ENCODE peak calls at places on chromosomes 4 and X, in four cellular contexts. One of them, this sample, is unnamed.

GRCh38 chr4:87038837-87039715 is 104.3 kb downstream of the AFF1 start:
- DNase-seq in suprapubic skin: no peak
- DNase-seq in sigmoid colon: peak; percentile 88
- DNase-seq in esophagus muscularis mucosa: peak; percentile 39
- DNase-seq in this sample: peak; percentile 43

GRCh38 chr4:110793890-110794588 is 171.2 kb upstream of the PITX2 start:
- DNase-seq in suprapubic skin: no peak
- DNase-seq in esophagus muscularis mucosa: no peak
- DNase-seq in sigmoid colon: no peak
- DNase-seq in this sample: no peak

GRCh38 chr4:128583753-128584712 is 225.5 kb upstream of the JADE1 start:
- DNase-seq in suprapubic skin: no peak
- DNase-seq in esophagus muscularis mucosa: no peak
- DNase-seq in sigmoid colon: no peak
- DNase-seq in this sample: no peak

GRCh38 chr4:171017596-171017995 is 795.6 kb upstream of the GALNTL6 start:
- DNase-seq in esophagus muscularis mucosa: no peak
- DNase-seq in suprapubic skin: no peak
- DNase-seq in sigmoid colon: no peak
- DNase-seq in this sample: no peak

GRCh38 chr4:41538017-41538733 is at the start of gene LIMCH1:
- DNase-seq in sigmoid colon: peak; percentile 83
- DNase-seq in suprapubic skin: peak; percentile 81
- DNase-seq in esophagus muscularis mucosa: peak; percentile 94
- DNase-seq in this sample: peak; percentile 11

GRCh38 chr4:78749258-78749971 is 26.7 kb upstream of the BMP2K start:
- DNase-seq in suprapubic skin: no peak
- DNase-seq in sigmoid colon: no peak
- DNase-seq in esophagus muscularis mucosa: no peak
- DNase-seq in this sample: no peak

GRCh38 chr4:146742416-146742815 is 103.7 kb downstream of the POU4F2 start:
- DNase-seq in esophagus muscularis mucosa: no peak
- DNase-seq in suprapubic skin: no peak
- DNase-seq in sigmoid colon: no peak
- DNase-seq in this sample: no peak

GRCh38 chrX:121160987-121161386 is 113.6 kb downstream of the GLUD2 start:
- DNase-seq in sigmoid colon: no peak
- DNase-seq in esophagus muscularis mucosa: no peak
- DNase-seq in suprapubic skin: no peak
- DNase-seq in this sample: no peak

GRCh38 chr4:14871676-14872430 is 130.4 kb upstream of the CPEB2 start:
- DNase-seq in suprapubic skin: no peak
- DNase-seq in sigmoid colon: no peak
- DNase-seq in esophagus muscularis mucosa: no peak
- DNase-seq in this sample: peak; percentile 27

GRCh38 chr4:116478343-116478742 is 607.0 kb downstream of the TRAM1L1 start:
- DNase-seq in suprapubic skin: no peak
- DNase-seq in sigmoid colon: no peak
- DNase-seq in esophagus muscularis mucosa: no peak
- DNase-seq in this sample: no peak

GRCh38 chrX:10755477-10756334 is 135.3 kb upstream of the MID1 start:
- DNase-seq in esophagus muscularis mucosa: no peak
- DNase-seq in sigmoid colon: no peak
- DNase-seq in suprapubic skin: no peak
- DNase-seq in this sample: no peak
- TF ChIP-seq EP300 in esophagus muscularis mucosa: no peak
- TF ChIP-seq EP300 in sigmoid colon: no peak
- TF ChIP-seq EP300 in suprapubic skin: no peak
- TF ChIP-seq EP300 in this sample: no peak

GRCh38 chr4:113761682-113762060 is at the start of gene CAMK2D:
- DNase-seq in sigmoid colon: peak; percentile 95
- DNase-seq in suprapubic skin: peak; percentile 88
- DNase-seq in esophagus muscularis mucosa: peak; percentile 94
- DNase-seq in this sample: peak; percentile 90
- TF ChIP-seq POLR2AphosphoS5 in sigmoid colon: peak; percentile 66
- TF ChIP-seq POLR2AphosphoS5 in suprapubic skin: no peak
- TF ChIP-seq POLR2AphosphoS5 in esophagus muscularis mucosa: peak; percentile 19
- TF ChIP-seq POLR2AphosphoS5 in this sample: peak; percentile 85

DNA sequence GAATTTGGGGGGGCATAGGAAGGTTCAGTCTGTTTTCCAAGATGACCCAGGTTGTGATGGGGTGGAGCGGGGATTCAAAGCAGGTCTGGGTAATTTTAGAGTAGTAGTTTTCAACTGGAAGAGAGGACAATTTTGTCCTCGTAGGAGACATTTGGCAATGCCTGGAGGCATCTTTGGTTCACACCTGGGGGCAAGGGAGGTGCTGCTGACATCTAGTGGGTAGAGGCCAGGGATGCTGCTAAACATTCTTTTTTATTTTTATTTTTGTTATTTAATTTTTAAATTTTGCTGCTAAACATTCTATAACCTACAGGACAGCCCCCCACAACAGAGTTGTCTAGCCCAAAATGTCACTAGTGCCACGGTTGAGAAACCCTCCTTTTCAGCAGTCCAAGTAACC is 1.9 kb downstream of the RAB9A start:
- DNase-seq in esophagus muscularis mucosa: no peak
- DNase-seq in sigmoid colon: no peak
- DNase-seq in suprapubic skin: no peak
- DNase-seq in this sample: no peak
- TF ChIP-seq CTCF in esophagus muscularis mucosa: no peak
- TF ChIP-seq CTCF in sigmoid colon: no peak
- TF ChIP-seq CTCF in suprapubic skin: no peak
- TF ChIP-seq CTCF in this sample: no peak

DNA sequence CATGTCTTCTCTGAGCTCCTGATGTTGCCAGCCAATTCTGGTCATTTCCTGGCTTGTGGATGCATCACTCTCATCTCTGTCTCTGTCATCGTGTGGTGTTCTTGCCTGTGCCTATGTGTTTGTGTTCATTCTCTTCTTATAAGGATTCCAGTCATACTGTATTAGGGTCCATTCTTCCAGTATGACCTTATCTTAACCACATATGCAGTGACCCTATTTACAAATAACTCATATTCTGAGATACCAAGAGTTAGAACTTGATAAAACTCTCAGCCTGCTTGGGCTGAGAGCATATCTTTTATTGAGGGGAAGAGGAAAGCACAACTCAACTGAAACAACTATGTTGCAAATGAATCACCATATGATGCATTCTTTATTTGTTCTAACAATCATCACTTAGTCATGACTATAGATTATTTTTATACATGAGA is 189.0 kb upstream of the ANXA10 start:
- DNase-seq in sigmoid colon: no peak
- DNase-seq in esophagus muscularis mucosa: no peak
- DNase-seq in suprapubic skin: no peak
- DNase-seq in this sample: no peak
- TF ChIP-seq EP300 in sigmoid colon: no peak
- TF ChIP-seq EP300 in esophagus muscularis mucosa: no peak
- TF ChIP-seq EP300 in suprapubic skin: no peak
- TF ChIP-seq EP300 in this sample: no peak

DNA sequence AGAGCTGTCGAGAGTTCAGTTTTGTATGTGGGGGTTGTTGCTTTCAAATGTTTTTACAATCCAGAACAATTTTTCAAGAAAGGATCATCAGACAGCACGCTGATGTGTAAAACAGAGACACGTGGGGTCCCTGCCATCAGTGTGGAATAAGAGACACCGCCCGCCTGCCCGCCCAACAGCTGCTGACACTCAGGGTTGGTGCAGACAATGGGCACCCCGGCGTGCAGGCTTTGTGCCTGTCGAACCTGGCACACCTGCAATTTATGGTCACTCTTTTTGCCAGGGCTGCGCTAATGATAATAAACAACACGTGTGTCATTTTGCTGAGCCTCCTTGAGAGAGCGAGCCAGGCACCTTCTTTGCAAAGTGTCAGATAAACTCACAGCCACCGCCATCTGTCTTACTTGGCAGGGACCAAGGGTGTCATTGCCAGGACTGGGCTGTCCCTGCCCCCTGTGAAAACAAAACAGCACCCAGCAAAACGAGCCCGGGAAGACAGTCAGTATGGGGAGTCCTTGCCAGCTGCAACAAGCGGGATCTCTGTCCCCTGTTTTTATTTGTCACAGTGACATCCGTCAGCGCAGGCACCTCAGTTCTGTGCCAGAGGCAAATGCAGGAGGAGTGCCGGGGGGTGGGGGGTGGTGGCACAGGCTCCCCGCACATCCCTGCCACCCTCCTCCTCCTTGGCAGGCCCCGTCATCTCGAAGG is 69.1 kb downstream of the PSAPL1 start:
- DNase-seq in sigmoid colon: no peak
- DNase-seq in esophagus muscularis mucosa: no peak
- DNase-seq in suprapubic skin: no peak
- DNase-seq in this sample: no peak
- TF ChIP-seq POLR2AphosphoS5 in sigmoid colon: no peak
- TF ChIP-seq POLR2AphosphoS5 in esophagus muscularis mucosa: no peak
- TF ChIP-seq POLR2AphosphoS5 in suprapubic skin: no peak
- TF ChIP-seq POLR2AphosphoS5 in this sample: no peak

GRCh38 chr4:142846729-142847606 is 867 bp upstream of the INPP4B start:
- DNase-seq in suprapubic skin: no peak
- DNase-seq in sigmoid colon: no peak
- DNase-seq in esophagus muscularis mucosa: no peak
- DNase-seq in this sample: peak; percentile 71
- TF ChIP-seq CTCF in suprapubic skin: peak; percentile 39
- TF ChIP-seq CTCF in sigmoid colon: no peak
- TF ChIP-seq CTCF in esophagus muscularis mucosa: peak; percentile 36
- TF ChIP-seq CTCF in this sample: peak; percentile 55

DNA sequence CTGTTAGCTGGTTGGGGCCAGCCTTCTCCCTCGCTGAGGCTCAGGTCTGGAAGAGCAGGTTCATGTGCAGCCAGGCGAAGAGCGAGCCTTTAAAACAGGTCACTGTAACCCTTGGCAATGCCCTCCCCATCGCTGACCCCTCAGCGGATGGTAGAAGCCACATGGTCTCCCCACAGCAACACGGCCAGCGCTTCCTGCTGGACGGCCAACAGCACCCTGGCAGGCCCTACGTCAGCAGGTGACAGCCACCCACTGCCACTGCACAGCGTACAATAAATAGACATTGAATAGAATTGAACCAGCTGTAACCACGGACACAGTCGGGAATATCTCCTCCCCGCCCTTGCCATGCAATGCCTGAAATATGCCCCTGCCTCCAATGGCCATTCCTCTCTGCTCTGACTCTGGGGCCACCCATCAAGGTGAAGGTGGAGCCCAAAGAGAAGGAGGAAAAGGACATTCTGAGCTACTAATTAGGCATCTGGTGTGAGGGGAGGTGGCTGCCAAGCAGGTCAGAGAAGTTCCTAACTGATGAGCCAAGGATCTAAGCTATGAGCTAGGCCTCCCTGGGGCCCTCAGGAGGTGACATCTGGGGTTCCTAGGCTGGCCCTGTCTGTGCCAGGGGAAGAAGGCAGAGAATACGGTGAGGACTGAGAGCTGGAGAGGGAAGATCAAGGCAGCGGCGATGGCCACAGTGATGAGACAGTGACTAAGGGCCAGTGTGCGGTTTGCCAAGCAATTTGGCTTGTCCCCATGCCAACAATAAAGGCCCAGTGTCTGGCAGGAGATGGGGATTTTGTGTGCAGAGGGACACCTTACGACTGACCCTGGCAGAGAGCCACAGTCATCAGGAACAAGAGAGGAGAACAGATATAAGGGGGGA is 202.3 kb downstream of the BCOR start:
- DNase-seq in esophagus muscularis mucosa: no peak
- DNase-seq in sigmoid colon: no peak
- DNase-seq in suprapubic skin: no peak
- DNase-seq in this sample: peak; percentile 29
- TF ChIP-seq EP300 in esophagus muscularis mucosa: no peak
- TF ChIP-seq EP300 in sigmoid colon: no peak
- TF ChIP-seq EP300 in suprapubic skin: no peak
- TF ChIP-seq EP300 in this sample: no peak

GRCh38 chr4:18566970-18567799 is 545.6 kb upstream of the LCORL start:
- DNase-seq in sigmoid colon: no peak
- DNase-seq in suprapubic skin: no peak
- DNase-seq in esophagus muscularis mucosa: no peak
- DNase-seq in this sample: no peak
- TF ChIP-seq POLR2AphosphoS5 in sigmoid colon: no peak
- TF ChIP-seq POLR2AphosphoS5 in suprapubic skin: no peak
- TF ChIP-seq POLR2AphosphoS5 in esophagus muscularis mucosa: no peak
- TF ChIP-seq POLR2AphosphoS5 in this sample: no peak

This sample was measured in transverse colon.